ENCODE peak calls at places on chromosomes 5 and 9, in nine cellular contexts. Y, R, I, X, H, P, J, E and F are unnamed samples.
A peak's percentile ranks its signal among the peaks of the same experiment; 100 is the strongest.

GRCh38 chr5:74801941-74802340 is 34.9 kb downstream of the NSA2 start:
- DNase-seq in E (no peak), H (no peak), J (no peak), X (no peak), P (no peak), R (no peak), Y (no peak), I (no peak), F (no peak)

GRCh38 chr5:169226904-169227303 is 74.0 kb downstream of the SLIT3 start:
- DNase-seq in H (no peak), J (no peak), E (no peak), Y (no peak), I (no peak), P (no peak), R (no peak), X (no peak), F (no peak)

GRCh38 chr5:19920761-19921160 is 67.2 kb downstream of the CDH18 start:
- DNase-seq in P (no peak), H (no peak), J (no peak), E (no peak), Y (no peak), I (peak; percentile 40), R (no peak), X (no peak), F (no peak)

GRCh38 chr5:53882637-53883036 is 322.2 kb downstream of the NDUFS4 start:
- DNase-seq in E (no peak), R (no peak), I (peak; percentile 5), X (no peak), H (no peak), J (no peak), Y (no peak), P (no peak), F (no peak)

GRCh38 chr5:164563370-164563769 is 1058.0 kb downstream of the MAT2B start:
- DNase-seq in R (no peak), I (no peak), E (no peak), H (no peak), Y (no peak), P (no peak), J (no peak), X (no peak), F (no peak)

GRCh38 chr5:156971415-156971814 is 8.4 kb upstream of the TIMD4 start:
- DNase-seq in I (no peak), X (no peak), E (no peak), R (no peak), J (no peak), P (no peak), Y (no peak), H (no peak), F (peak; percentile 28)

GRCh38 chr5:14534773-14535172 is 46.8 kb upstream of the OTULINL start:
- DNase-seq in Y (no peak), J (no peak), R (no peak), H (no peak), X (no peak), I (no peak), P (peak; percentile 3), E (no peak), F (no peak)

GRCh38 chr5:128358826-128359225 is 179.2 kb downstream of the FBN2 start:
- DNase-seq in I (no peak), E (no peak), R (no peak), X (no peak), P (no peak), Y (no peak), H (no peak), J (no peak), F (no peak)

GRCh38 chr9:134025606-134026541 is 593 bp downstream of the BRD3OS start:
- DNase-seq in E (no peak), I (no peak), Y (peak; percentile 34), J (peak; percentile 44), H (no peak), R (peak; percentile 52), P (peak; percentile 84), X (peak; percentile 31), F (no peak)

GRCh38 chr9:123928471-123929176 is 1.3 kb downstream of the DENND1A start:
- DNase-seq in R (no peak), I (no peak), X (no peak), E (no peak), P (no peak), Y (peak; percentile 13), J (no peak), H (no peak), F (no peak)

GRCh38 chr9:133238272-133238850 is 29.3 kb upstream of the OBP2B start:
- DNase-seq in X (peak; percentile 69), P (no peak), J (no peak), R (no peak), H (no peak), Y (peak; percentile 93), I (no peak), E (no peak), F (no peak)

GRCh38 chr9:97596906-97597305 is 36.3 kb downstream of the TSTD2 start:
- DNase-seq in P (no peak), H (no peak), R (no peak), J (no peak), Y (no peak), X (no peak), E (no peak), I (no peak), F (no peak)

GRCh38 chr9:75715360-75715759 is 175.1 kb upstream of the PCSK5 start:
- DNase-seq in X (no peak), Y (no peak), H (no peak), J (no peak), I (no peak), P (no peak), R (no peak), E (no peak), F (no peak)

GRCh38 chr9:15696979-15697378 is 144.1 kb downstream of the CCDC171 start:
- DNase-seq in X (no peak), Y (no peak), E (no peak), J (no peak), H (no peak), R (no peak), I (no peak), P (no peak), F (no peak)

GRCh38 chr9:35727676-35728040 is 4.3 kb downstream of the TLN1 start:
- DNase-seq in X (no peak), E (peak; percentile 55), I (no peak), Y (no peak), P (no peak), H (no peak), R (no peak), J (no peak), F (no peak)

GRCh38 chr9:133204335-133204992 is 4.6 kb downstream of the OBP2B start:
- DNase-seq in R (no peak), Y (no peak), P (peak; percentile 66), H (no peak), X (peak; percentile 14), I (no peak), E (no peak), J (no peak), F (no peak)

GRCh38 chr9:108052431-108053080 is 563.0 kb upstream of the KLF4 start:
- DNase-seq in R (no peak), X (no peak), E (no peak), Y (no peak), I (no peak), J (no peak), P (no peak), H (no peak), F (no peak)

GRCh38 chr5:177131352-177131710 is 2.2 kb upstream of the NSD1 start:
- DNase-seq in E (no peak), H (no peak), X (no peak), Y (no peak), J (no peak), R (no peak), P (no peak), I (no peak), F (no peak)